ENCODE peak calls at places on chromosome 18, in seven cellular contexts. F is heart right ventricle, W is breast epithelium, Q is cardiac muscle cell, K is uterus, H is tibial artery, N is neural progenitor cell. O is an unnamed sample.

GRCh38 chr18:62366992-62367391 is 41.9 kb downstream of the TNFRSF11A start:
- DNase-seq in K (no peak), N (no peak), Q (no peak), H (no peak), W (no peak), F (no peak), O (no peak)

GRCh38 chr18:7023581-7023980 is 94.0 kb downstream of the LAMA1 start:
- DNase-seq in W (no peak), Q (no peak), H (no peak), K (no peak), F (no peak), N (no peak), O (no peak)

GRCh38 chr18:75208055-75208835 is 694 bp downstream of the PTGR3 start:
- DNase-seq in Q (peak; percentile 66), K (peak; percentile 46), N (peak; percentile 65), F (peak; percentile 58), H (peak; percentile 75), W (peak; percentile 47), O (peak; percentile 55)

GRCh38 chr18:53380063-53380639 is 844.3 kb downstream of the MBD2 start:
- DNase-seq in W (no peak), K (no peak), H (no peak), Q (peak; percentile 46), F (no peak), N (peak; percentile 57), O (no peak)

GRCh38 chr18:2471523-2471922 is 99.8 kb downstream of the METTL4 start:
- DNase-seq in Q (no peak), F (no peak), H (no peak), W (no peak), K (no peak), N (no peak), O (peak; percentile 27)

GRCh38 chr18:49668583-49669290 is 106.9 kb downstream of the LIPG start:
- DNase-seq in H (no peak), W (peak; percentile 35), Q (peak; percentile 14), F (peak; percentile 56), K (peak; percentile 42), N (peak; percentile 48), O (peak; percentile 69)

GRCh38 chr18:3655637-3656050 is 205.7 kb downstream of the TGIF1 start:
- DNase-seq in N (no peak), Q (peak; percentile 19), F (no peak), K (no peak), W (no peak), H (no peak), O (no peak)

GRCh38 chr18:76589866-76590265 is 94.8 kb upstream of the ZNF516 start:
- DNase-seq in Q (no peak), H (no peak), K (no peak), W (no peak), N (no peak), F (no peak), O (no peak)

GRCh38 chr18:70464343-70465114 is 175.7 kb downstream of the SOCS6 start:
- DNase-seq in K (peak; percentile 44), H (peak; percentile 72), Q (peak; percentile 89), W (peak; percentile 23), N (peak; percentile 83), F (peak; percentile 73), O (peak; percentile 78)

GRCh38 chr18:63378919-63379638 is 12.1 kb upstream of the KDSR start:
- DNase-seq in F (no peak), H (no peak), K (no peak), N (no peak), Q (no peak), W (no peak), O (no peak)

GRCh38 chr18:24894880-24895279 is 434.4 kb downstream of the HRH4 start:
- DNase-seq in Q (no peak), K (no peak), F (no peak), W (no peak), N (no peak), H (no peak), O (no peak)

GRCh38 chr18:63399300-63399699 is 23.0 kb downstream of the VPS4B start:
- DNase-seq in H (no peak), Q (no peak), F (no peak), K (no peak), N (no peak), W (no peak), O (no peak)

GRCh38 chr18:6414723-6415362 is at the start of gene L3MBTL4:
- DNase-seq in F (peak; percentile 31), W (peak; percentile 23), N (peak; percentile 53), K (peak; percentile 35), H (no peak), Q (peak; percentile 60), O (peak; percentile 41)

GRCh38 chr18:46332956-46333355 is 228.8 kb downstream of the HAUS1 start:
- DNase-seq in F (no peak), W (peak; percentile 24), N (peak; percentile 62), K (no peak), Q (no peak), H (peak; percentile 47), O (peak; percentile 50)

GRCh38 chr18:48948112-48949050 is 2.4 kb downstream of the SMAD7 start:
- DNase-seq in N (peak; percentile 88), H (no peak), Q (peak; percentile 89), W (no peak), F (peak; percentile 61), K (no peak), O (peak; percentile 87)

GRCh38 chr18:38698108-38698507 is 1132.5 kb upstream of the CELF4 start:
- DNase-seq in N (peak; percentile 7), W (no peak), F (no peak), Q (no peak), H (no peak), K (no peak), O (no peak)

GRCh38 chr18:75551071-75551470 is 123.6 kb upstream of the SMIM21 start:
- DNase-seq in W (no peak), H (no peak), F (no peak), N (no peak), Q (peak; percentile 33), K (no peak), O (no peak)

GRCh38 chr18:36724591-36725001 is 104.2 kb downstream of the TPGS2 start:
- DNase-seq in Q (no peak), K (peak; percentile 39), H (peak; percentile 79), F (no peak), W (peak; percentile 57), N (no peak), O (peak; percentile 62)

GRCh38 chr18:71951021-71951420 is 593.1 kb downstream of the CBLN2 start:
- DNase-seq in H (no peak), Q (no peak), K (no peak), N (peak; percentile 29), F (no peak), W (no peak), O (no peak)
- H3K9me3 ChIP-seq in H (no peaks in the 10 kb centered on the region), Q (no peaks in the 10 kb centered on the region), K (no peaks in the 10 kb centered on the region), N (no peaks in the 10 kb centered on the region), F (no peaks in the 10 kb centered on the region), W (no peaks in the 10 kb centered on the region), O (no peaks in the 10 kb centered on the region)

GRCh38 chr18:51041677-51042076 is 11.7 kb downstream of the SMAD4 start:
- DNase-seq in W (no peak), N (no peak), K (no peak), Q (no peak), H (no peak), F (no peak), O (no peak)
- H3K4me1 ChIP-seq in W (no peaks in the 10 kb centered on the region), N (peaks cover 29% of the 10 kb centered on the region), K (no peaks in the 10 kb centered on the region), Q (peaks cover 28% of the 10 kb centered on the region), H (peaks cover 61% of the 10 kb centered on the region), F (peaks cover 91% of the 10 kb centered on the region), O (peaks cover 12% of the 10 kb centered on the region)

DNA sequence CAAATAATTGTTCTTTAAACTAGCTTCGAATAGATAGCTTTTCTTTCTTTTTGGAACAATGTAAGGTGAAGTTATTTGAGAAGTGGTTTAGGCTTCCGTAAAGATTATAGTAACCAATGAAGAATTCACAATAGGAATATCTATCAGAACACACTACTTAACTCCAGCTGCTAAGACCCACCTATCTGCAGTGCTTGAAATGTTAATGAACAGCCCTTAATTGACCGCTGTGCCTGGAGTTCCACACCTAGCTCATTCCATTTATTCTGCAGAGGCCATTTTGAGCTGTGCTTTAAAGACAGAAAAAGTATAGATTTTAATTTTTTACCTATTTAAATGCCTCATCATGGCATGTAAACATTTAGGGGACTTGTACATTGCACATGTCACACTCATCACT is 83.3 kb upstream of the APCDD1 start:
- DNase-seq in W (no peak), F (no peak), Q (no peak), N (no peak), K (no peak), H (no peak), O (no peak)
- H3K4me3 ChIP-seq in W (no peak overlapping the region), F (no peak overlapping the region), Q (no peak overlapping the region), N (no peak overlapping the region), K (no peak overlapping the region), H (no peak overlapping the region), O (no peak overlapping the region)

GRCh38 chr18:35306588-35307250 is 16.7 kb upstream of the ZSCAN30 start:
- DNase-seq in F (no peak), W (no peak), N (no peak), H (no peak), Q (no peak), K (no peak), O (no peak)

GRCh38 chr18:35311506-35311905 is 21.5 kb upstream of the ZSCAN30 start:
- DNase-seq in H (no peak), K (no peak), W (no peak), Q (no peak), N (no peak), F (no peak), O (no peak)
- H3K9me3 ChIP-seq in H (peaks cover 78% of the 10 kb centered on the region), K (no peaks in the 10 kb centered on the region), W (peaks cover 35% of the 10 kb centered on the region), Q (no peaks in the 10 kb centered on the region), N (peaks cover 22% of the 10 kb centered on the region), F (no peaks in the 10 kb centered on the region), O (peaks cover 4% of the 10 kb centered on the region)

DNA sequence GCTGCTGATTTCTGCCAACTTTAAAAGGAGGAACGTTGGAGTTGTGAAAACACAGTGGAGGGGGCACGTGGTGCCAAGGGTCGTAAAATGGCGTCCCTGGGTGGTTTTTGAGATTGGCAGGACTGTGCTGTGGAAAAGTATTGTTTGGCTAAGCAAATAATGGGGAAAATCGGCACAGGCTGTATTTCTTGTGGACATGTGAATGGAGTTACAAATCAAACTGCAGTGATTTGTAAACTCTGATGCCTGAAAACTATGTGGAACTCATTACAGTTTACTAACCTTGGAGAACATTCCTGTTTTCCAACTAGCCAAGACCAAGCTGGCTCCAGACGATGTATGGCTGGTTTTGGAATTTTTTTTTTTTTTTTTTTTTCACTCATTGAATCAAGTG is 68.7 kb downstream of the KCTD1 start:
- DNase-seq in Q (no peak), N (no peak), H (no peak), K (peak; percentile 24), W (no peak), F (no peak), O (no peak)
- H3K4me1 ChIP-seq in Q (no peaks in the 10 kb centered on the region), N (peaks cover 32% of the 10 kb centered on the region), H (peaks cover 8% of the 10 kb centered on the region), K (no peaks in the 10 kb centered on the region), W (no peaks in the 10 kb centered on the region), F (no peaks in the 10 kb centered on the region), O (peaks cover 7% of the 10 kb centered on the region)

DNA sequence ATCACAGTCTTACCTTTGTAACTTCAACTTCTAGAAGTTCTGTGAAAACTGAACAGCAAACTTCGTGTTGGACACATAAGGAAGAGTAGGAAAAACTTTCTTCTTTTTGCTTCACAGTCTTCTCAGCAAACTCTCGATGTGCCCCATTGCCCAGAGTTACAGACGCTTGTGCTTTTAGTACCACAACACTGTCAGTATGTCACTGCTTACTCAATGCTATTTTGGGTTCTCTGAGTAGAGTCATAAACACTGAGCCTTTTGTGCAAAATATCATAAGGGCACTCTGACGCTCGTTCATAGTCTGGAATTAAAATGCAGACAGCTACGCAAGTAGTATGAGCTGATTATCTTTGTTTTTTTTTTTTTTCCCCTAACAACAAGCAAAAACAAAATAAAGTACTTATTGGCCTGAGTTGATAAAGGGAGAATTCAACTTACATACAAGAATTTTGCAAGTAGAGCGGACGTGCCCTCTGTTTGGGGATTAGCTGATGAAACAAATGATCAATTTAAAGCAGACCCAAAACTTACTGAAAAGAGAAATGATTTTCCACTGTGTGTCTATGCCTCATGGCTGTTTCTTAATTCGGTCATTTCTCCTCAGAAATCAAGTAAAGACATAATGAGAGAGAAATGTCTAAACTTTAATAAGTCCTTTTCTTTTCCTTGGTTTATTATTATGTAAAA is at the start of gene CDH19:
- DNase-seq in Q (no peak), H (no peak), K (no peak), N (no peak), F (no peak), W (no peak), O (peak; percentile 9)
- H3K4me3 ChIP-seq in Q (no peak within 1 kb of the TSS), H (no peak within 1 kb of the TSS), K (no peak within 1 kb of the TSS), N (no peak within 1 kb of the TSS), F (no peak within 1 kb of the TSS), W (no peak within 1 kb of the TSS), O (peak within 1 kb of the TSS; percentile 45)